ENCODE peak calls at places on chromosomes 13 and 19, in six cellular contexts. J is endodermal cell, Z is H54, E is astrocyte of the hippocampus, C is H9, F is Ammon's horn. T is an unnamed sample.

GRCh38 chr13:20371825-20372224 is 139.7 kb upstream of the GJB6 start:
- DNase-seq in F (no peak), E (no peak), J (peak; percentile 24), C (no peak), Z (no peak), T (no peak)

GRCh38 chr13:110712081-110712848 is 1.2 kb upstream of the ING1 start:
- DNase-seq in J (peak; percentile 94), F (peak; percentile 90), Z (peak; percentile 93), E (peak; percentile 95), C (peak; percentile 86), T (peak; percentile 94)

GRCh38 chr13:105972811-105973590 is 562.5 kb downstream of the EFNB2 start:
- DNase-seq in F (peak; percentile 6), Z (no peak), C (no peak), J (no peak), E (no peak), T (no peak)

GRCh38 chr19:11821474-11821873 is 7.4 kb downstream of the ZNF440 start:
- DNase-seq in J (no peak), Z (no peak), F (no peak), C (no peak), E (peak; percentile 23), T (no peak)

GRCh38 chr13:111632906-111633305 is 312.5 kb downstream of the TEX29 start:
- DNase-seq in E (no peak), C (peak; percentile 84), Z (no peak), F (no peak), J (peak; percentile 87), T (no peak)

GRCh38 chr19:10333758-10334339 is 520 bp upstream of the RAVER1 start:
- DNase-seq in F (no peak), J (peak; percentile 73), Z (no peak), C (no peak), E (peak; percentile 38), T (no peak)

GRCh38 chr19:3683866-3684816 is 16.1 kb downstream of the PIP5K1C start:
- DNase-seq in F (peak; percentile 49), C (no peak), J (peak; percentile 60), Z (no peak), E (peak; percentile 56), T (no peak)

GRCh38 chr13:48571121-48571901 is 38.4 kb upstream of the RCBTB2 start:
- DNase-seq in J (no peak), F (peak; percentile 49), E (peak; percentile 84), Z (no peak), C (no peak), T (peak; percentile 37)

GRCh38 chr13:44688652-44689051 is 112.5 kb upstream of the TSC22D1 start:
- DNase-seq in Z (no peak), J (no peak), F (no peak), E (no peak), C (no peak), T (no peak)

GRCh38 chr13:41802684-41803554 is 158.0 kb downstream of the VWA8 start:
- DNase-seq in F (no peak), E (peak; percentile 79), Z (no peak), J (no peak), C (no peak), T (no peak)

GRCh38 chr19:40530091-40530901 is 46.4 kb upstream of the SHKBP1 start:
- DNase-seq in C (peak; percentile 63), F (no peak), J (peak; percentile 91), E (peak; percentile 47), Z (no peak), T (no peak)

GRCh38 chr13:30584332-30584731 is 33.4 kb upstream of the USPL1 start:
- DNase-seq in E (no peak), C (no peak), Z (no peak), J (no peak), F (no peak), T (no peak)

GRCh38 chr13:112245179-112245724 is 130.9 kb upstream of the SPACA7 start:
- DNase-seq in E (no peak), Z (no peak), F (no peak), J (peak; percentile 30), C (no peak), T (no peak)

GRCh38 chr19:42942187-42942789 is 5.3 kb upstream of the PSG7 start:
- DNase-seq in C (no peak), F (no peak), E (peak; percentile 7), Z (no peak), J (no peak), T (no peak)

GRCh38 chr13:91817250-91817649 is 418.8 kb downstream of the GPC5 start:
- DNase-seq in E (peak; percentile 46), Z (no peak), C (no peak), J (no peak), F (peak; percentile 48), T (peak; percentile 17)

GRCh38 chr19:44577566-44577874 is 35.8 kb upstream of the IGSF23 start:
- DNase-seq in J (peak; percentile 23), C (no peak), E (no peak), F (no peak), Z (no peak), T (no peak)

GRCh38 chr13:77033717-77034302 is 6.9 kb upstream of the FBXL3 start:
- DNase-seq in F (no peak), J (no peak), Z (no peak), E (no peak), C (no peak), T (no peak)

GRCh38 chr19:10270180-10270615 is 722 bp upstream of the ICAM1 start:
- DNase-seq in E (peak; percentile 41), C (peak; percentile 33), Z (no peak), F (peak; percentile 52), J (peak; percentile 64), T (no peak)

GRCh38 chr13:32243695-32244094 is 71.5 kb downstream of the ZAR1L start:
- DNase-seq in E (no peak), Z (no peak), J (no peak), F (no peak), C (no peak), T (no peak)

GRCh38 chr19:16942583-16942982 is 53.8 kb downstream of the F2RL3 start:
- DNase-seq in J (no peak), E (no peak), C (peak; percentile 12), Z (no peak), F (no peak), T (no peak)

GRCh38 chr13:42747399-42747873 is 33.9 kb upstream of the FAM216B start:
- DNase-seq in E (peak; percentile 91), Z (no peak), J (no peak), C (no peak), F (no peak), T (no peak)

GRCh38 chr19:49588370-49589122 is 2.4 kb upstream of the PRR12 start:
- DNase-seq in F (no peak), E (no peak), Z (no peak), J (no peak), C (no peak), T (no peak)

GRCh38 chr19:4504297-4504701 is 14.0 kb downstream of the PLIN4 start:
- DNase-seq in F (peak; percentile 67), E (no peak), J (no peak), C (no peak), Z (no peak), T (peak; percentile 48)

GRCh38 chr13:51977606-51978005 is 33.6 kb downstream of the ATP7B start:
- DNase-seq in J (no peak), F (no peak), C (no peak), E (no peak), Z (no peak), T (no peak)